ENCODE peak calls at places on chromosomes 16 and 17, in ten cellular contexts. One of them, this sample, is unnamed.

GRCh38 chr17:49880291-49881053 is 32.6 kb upstream of the TAC4 start:
- DNase-seq in RWPE2: no peak
- DNase-seq in D341Med: peak
- DNase-seq in cardiac muscle cell: peak
- DNase-seq in EH: peak
- DNase-seq in COR-L47: peak
- DNase-seq in Right ventricle myocardium superior: peak
- DNase-seq in stimulated activated CD4-positive, alpha-beta T cell treated with anti-CD3 and anti-CD28 coated beads, Interleukin-1b, Interleukin-23, amount 100 ng/mL, for 24 hours: peak
- DNase-seq in NCI-H2081: peak
- DNase-seq in kidney: peak
- DNase-seq in this sample: peak

GRCh38 chr17:50206604-50207293 is 5.3 kb upstream of the COL1A1 start:
- DNase-seq in RWPE2: peak
- DNase-seq in D341Med: peak
- DNase-seq in cardiac muscle cell: peak
- DNase-seq in EH: peak
- DNase-seq in COR-L47: peak
- DNase-seq in Right ventricle myocardium superior: no peak
- DNase-seq in stimulated activated CD4-positive, alpha-beta T cell treated with anti-CD3 and anti-CD28 coated beads, Interleukin-1b, Interleukin-23, amount 100 ng/mL, for 24 hours: no peak
- DNase-seq in NCI-H2081: peak
- DNase-seq in kidney: peak
- DNase-seq in this sample: peak

GRCh38 chr17:9512323-9513168 is 63.1 kb downstream of the STX8 start:
- DNase-seq in RWPE2: no peak
- DNase-seq in D341Med: no peak
- DNase-seq in cardiac muscle cell: no peak
- DNase-seq in EH: peak
- DNase-seq in COR-L47: no peak
- DNase-seq in Right ventricle myocardium superior: no peak
- DNase-seq in stimulated activated CD4-positive, alpha-beta T cell treated with anti-CD3 and anti-CD28 coated beads, Interleukin-1b, Interleukin-23, amount 100 ng/mL, for 24 hours: no peak
- DNase-seq in NCI-H2081: no peak
- DNase-seq in kidney: no peak
- DNase-seq in this sample: no peak

GRCh38 chr17:53722407-53722806 is 100.3 kb upstream of the KIF2B start:
- DNase-seq in RWPE2: peak
- DNase-seq in D341Med: no peak
- DNase-seq in cardiac muscle cell: no peak
- DNase-seq in EH: peak
- DNase-seq in COR-L47: no peak
- DNase-seq in Right ventricle myocardium superior: no peak
- DNase-seq in stimulated activated CD4-positive, alpha-beta T cell treated with anti-CD3 and anti-CD28 coated beads, Interleukin-1b, Interleukin-23, amount 100 ng/mL, for 24 hours: no peak
- DNase-seq in NCI-H2081: no peak
- DNase-seq in kidney: no peak
- DNase-seq in this sample: peak

GRCh38 chr17:5381542-5381941 is 37.9 kb downstream of the NUP88 start:
- DNase-seq in RWPE2: no peak
- DNase-seq in D341Med: no peak
- DNase-seq in cardiac muscle cell: no peak
- DNase-seq in EH: peak
- DNase-seq in COR-L47: no peak
- DNase-seq in Right ventricle myocardium superior: no peak
- DNase-seq in stimulated activated CD4-positive, alpha-beta T cell treated with anti-CD3 and anti-CD28 coated beads, Interleukin-1b, Interleukin-23, amount 100 ng/mL, for 24 hours: no peak
- DNase-seq in NCI-H2081: no peak
- DNase-seq in kidney: no peak
- DNase-seq in this sample: peak

GRCh38 chr17:80832266-80832676 is 159.4 kb upstream of the CHMP6 start:
- DNase-seq in RWPE2: no peak
- DNase-seq in D341Med: no peak
- DNase-seq in cardiac muscle cell: peak
- DNase-seq in EH: peak
- DNase-seq in COR-L47: peak
- DNase-seq in Right ventricle myocardium superior: no peak
- DNase-seq in stimulated activated CD4-positive, alpha-beta T cell treated with anti-CD3 and anti-CD28 coated beads, Interleukin-1b, Interleukin-23, amount 100 ng/mL, for 24 hours: no peak
- DNase-seq in NCI-H2081: peak
- DNase-seq in kidney: peak
- DNase-seq in this sample: peak

GRCh38 chr17:51230306-51230705 is 29.5 kb downstream of the MBTD1 start:
- DNase-seq in RWPE2: no peak
- DNase-seq in D341Med: no peak
- DNase-seq in cardiac muscle cell: no peak
- DNase-seq in EH: no peak
- DNase-seq in COR-L47: no peak
- DNase-seq in Right ventricle myocardium superior: no peak
- DNase-seq in stimulated activated CD4-positive, alpha-beta T cell treated with anti-CD3 and anti-CD28 coated beads, Interleukin-1b, Interleukin-23, amount 100 ng/mL, for 24 hours: no peak
- DNase-seq in NCI-H2081: no peak
- DNase-seq in kidney: no peak
- DNase-seq in this sample: no peak

GRCh38 chr17:13415877-13416416 is 185.8 kb downstream of the HS3ST3A1 start:
- DNase-seq in RWPE2: no peak
- DNase-seq in D341Med: no peak
- DNase-seq in cardiac muscle cell: peak
- DNase-seq in EH: peak
- DNase-seq in COR-L47: no peak
- DNase-seq in Right ventricle myocardium superior: peak
- DNase-seq in stimulated activated CD4-positive, alpha-beta T cell treated with anti-CD3 and anti-CD28 coated beads, Interleukin-1b, Interleukin-23, amount 100 ng/mL, for 24 hours: no peak
- DNase-seq in NCI-H2081: no peak
- DNase-seq in kidney: no peak
- DNase-seq in this sample: peak

GRCh38 chr16:67843343-67843765 is 1.2 kb downstream of the THAP11 start:
- DNase-seq in RWPE2: no peak
- DNase-seq in D341Med: no peak
- DNase-seq in cardiac muscle cell: peak
- DNase-seq in EH: peak
- DNase-seq in COR-L47: no peak
- DNase-seq in Right ventricle myocardium superior: no peak
- DNase-seq in stimulated activated CD4-positive, alpha-beta T cell treated with anti-CD3 and anti-CD28 coated beads, Interleukin-1b, Interleukin-23, amount 100 ng/mL, for 24 hours: no peak
- DNase-seq in NCI-H2081: no peak
- DNase-seq in kidney: no peak
- DNase-seq in this sample: peak

GRCh38 chr17:15963670-15964110 is 18.8 kb downstream of the ADORA2B start:
- DNase-seq in RWPE2: peak
- DNase-seq in D341Med: no peak
- DNase-seq in cardiac muscle cell: no peak
- DNase-seq in EH: peak
- DNase-seq in COR-L47: no peak
- DNase-seq in Right ventricle myocardium superior: no peak
- DNase-seq in stimulated activated CD4-positive, alpha-beta T cell treated with anti-CD3 and anti-CD28 coated beads, Interleukin-1b, Interleukin-23, amount 100 ng/mL, for 24 hours: no peak
- DNase-seq in NCI-H2081: no peak
- DNase-seq in kidney: no peak
- DNase-seq in this sample: no peak

GRCh38 chr17:71983828-71984227 is 137.0 kb upstream of the SOX9 start:
- DNase-seq in RWPE2: no peak
- DNase-seq in D341Med: no peak
- DNase-seq in cardiac muscle cell: no peak
- DNase-seq in EH: no peak
- DNase-seq in COR-L47: no peak
- DNase-seq in Right ventricle myocardium superior: no peak
- DNase-seq in stimulated activated CD4-positive, alpha-beta T cell treated with anti-CD3 and anti-CD28 coated beads, Interleukin-1b, Interleukin-23, amount 100 ng/mL, for 24 hours: no peak
- DNase-seq in NCI-H2081: no peak
- DNase-seq in kidney: no peak
- DNase-seq in this sample: no peak

GRCh38 chr17:44541884-44542581 is 15.3 kb upstream of the FZD2 start:
- DNase-seq in RWPE2: no peak
- DNase-seq in D341Med: no peak
- DNase-seq in cardiac muscle cell: no peak
- DNase-seq in EH: peak
- DNase-seq in COR-L47: no peak
- DNase-seq in Right ventricle myocardium superior: no peak
- DNase-seq in stimulated activated CD4-positive, alpha-beta T cell treated with anti-CD3 and anti-CD28 coated beads, Interleukin-1b, Interleukin-23, amount 100 ng/mL, for 24 hours: no peak
- DNase-seq in NCI-H2081: no peak
- DNase-seq in kidney: no peak
- DNase-seq in this sample: no peak

GRCh38 chr17:75535119-75535537 is 9.6 kb downstream of the LLGL2 start:
- DNase-seq in RWPE2: no peak
- DNase-seq in D341Med: no peak
- DNase-seq in cardiac muscle cell: no peak
- DNase-seq in EH: no peak
- DNase-seq in COR-L47: no peak
- DNase-seq in Right ventricle myocardium superior: no peak
- DNase-seq in stimulated activated CD4-positive, alpha-beta T cell treated with anti-CD3 and anti-CD28 coated beads, Interleukin-1b, Interleukin-23, amount 100 ng/mL, for 24 hours: no peak
- DNase-seq in NCI-H2081: no peak
- DNase-seq in kidney: no peak
- DNase-seq in this sample: no peak

GRCh38 chr17:82520041-82520910 is 744 bp downstream of the FOXK2 start:
- DNase-seq in RWPE2: no peak
- DNase-seq in D341Med: peak
- DNase-seq in cardiac muscle cell: peak
- DNase-seq in EH: peak
- DNase-seq in COR-L47: no peak
- DNase-seq in Right ventricle myocardium superior: peak
- DNase-seq in stimulated activated CD4-positive, alpha-beta T cell treated with anti-CD3 and anti-CD28 coated beads, Interleukin-1b, Interleukin-23, amount 100 ng/mL, for 24 hours: peak
- DNase-seq in NCI-H2081: no peak
- DNase-seq in kidney: peak
- DNase-seq in this sample: peak

GRCh38 chr16:51166116-51166515 is 15.0 kb upstream of the SALL1 start:
- DNase-seq in RWPE2: no peak
- DNase-seq in D341Med: no peak
- DNase-seq in cardiac muscle cell: no peak
- DNase-seq in EH: peak
- DNase-seq in COR-L47: no peak
- DNase-seq in Right ventricle myocardium superior: no peak
- DNase-seq in stimulated activated CD4-positive, alpha-beta T cell treated with anti-CD3 and anti-CD28 coated beads, Interleukin-1b, Interleukin-23, amount 100 ng/mL, for 24 hours: no peak
- DNase-seq in NCI-H2081: no peak
- DNase-seq in kidney: no peak
- DNase-seq in this sample: no peak

GRCh38 chr17:17693253-17693954 is 12.1 kb downstream of the RAI1 start:
- DNase-seq in RWPE2: peak
- DNase-seq in D341Med: no peak
- DNase-seq in cardiac muscle cell: peak
- DNase-seq in EH: peak
- DNase-seq in COR-L47: peak
- DNase-seq in Right ventricle myocardium superior: peak
- DNase-seq in stimulated activated CD4-positive, alpha-beta T cell treated with anti-CD3 and anti-CD28 coated beads, Interleukin-1b, Interleukin-23, amount 100 ng/mL, for 24 hours: no peak
- DNase-seq in NCI-H2081: peak
- DNase-seq in kidney: no peak
- DNase-seq in this sample: peak

GRCh38 chr16:5451641-5452040 is 354.0 kb upstream of the EEF2KMT start:
- DNase-seq in RWPE2: no peak
- DNase-seq in D341Med: no peak
- DNase-seq in cardiac muscle cell: no peak
- DNase-seq in EH: no peak
- DNase-seq in COR-L47: no peak
- DNase-seq in Right ventricle myocardium superior: no peak
- DNase-seq in stimulated activated CD4-positive, alpha-beta T cell treated with anti-CD3 and anti-CD28 coated beads, Interleukin-1b, Interleukin-23, amount 100 ng/mL, for 24 hours: no peak
- DNase-seq in NCI-H2081: no peak
- DNase-seq in kidney: no peak
- DNase-seq in this sample: no peak

GRCh38 chr17:39408360-39408759 is 6.9 kb upstream of the FBXL20 start:
- DNase-seq in RWPE2: no peak
- DNase-seq in D341Med: no peak
- DNase-seq in cardiac muscle cell: no peak
- DNase-seq in EH: no peak
- DNase-seq in COR-L47: no peak
- DNase-seq in Right ventricle myocardium superior: no peak
- DNase-seq in stimulated activated CD4-positive, alpha-beta T cell treated with anti-CD3 and anti-CD28 coated beads, Interleukin-1b, Interleukin-23, amount 100 ng/mL, for 24 hours: no peak
- DNase-seq in NCI-H2081: no peak
- DNase-seq in kidney: no peak
- DNase-seq in this sample: no peak

GRCh38 chr16:86048882-86049585 is 150.1 kb downstream of the IRF8 start:
- DNase-seq in RWPE2: peak
- DNase-seq in D341Med: no peak
- DNase-seq in cardiac muscle cell: no peak
- DNase-seq in EH: no peak
- DNase-seq in COR-L47: no peak
- DNase-seq in Right ventricle myocardium superior: no peak
- DNase-seq in stimulated activated CD4-positive, alpha-beta T cell treated with anti-CD3 and anti-CD28 coated beads, Interleukin-1b, Interleukin-23, amount 100 ng/mL, for 24 hours: no peak
- DNase-seq in NCI-H2081: no peak
- DNase-seq in kidney: peak
- DNase-seq in this sample: peak

GRCh38 chr16:51150894-51151320 is at the start of gene SALL1:
- DNase-seq in RWPE2: no peak
- DNase-seq in D341Med: no peak
- DNase-seq in cardiac muscle cell: peak
- DNase-seq in EH: peak
- DNase-seq in COR-L47: peak
- DNase-seq in Right ventricle myocardium superior: no peak
- DNase-seq in stimulated activated CD4-positive, alpha-beta T cell treated with anti-CD3 and anti-CD28 coated beads, Interleukin-1b, Interleukin-23, amount 100 ng/mL, for 24 hours: no peak
- DNase-seq in NCI-H2081: no peak
- DNase-seq in kidney: no peak
- DNase-seq in this sample: peak

GRCh38 chr16:22353188-22353919 is 21.1 kb downstream of the CDR2 start:
- DNase-seq in RWPE2: no peak
- DNase-seq in D341Med: no peak
- DNase-seq in cardiac muscle cell: no peak
- DNase-seq in EH: peak
- DNase-seq in COR-L47: no peak
- DNase-seq in Right ventricle myocardium superior: no peak
- DNase-seq in stimulated activated CD4-positive, alpha-beta T cell treated with anti-CD3 and anti-CD28 coated beads, Interleukin-1b, Interleukin-23, amount 100 ng/mL, for 24 hours: no peak
- DNase-seq in NCI-H2081: no peak
- DNase-seq in kidney: no peak
- DNase-seq in this sample: no peak

GRCh38 chr17:55394357-55395021 is 27.1 kb downstream of the MMD start:
- DNase-seq in RWPE2: no peak
- DNase-seq in D341Med: no peak
- DNase-seq in cardiac muscle cell: no peak
- DNase-seq in EH: no peak
- DNase-seq in COR-L47: no peak
- DNase-seq in Right ventricle myocardium superior: no peak
- DNase-seq in stimulated activated CD4-positive, alpha-beta T cell treated with anti-CD3 and anti-CD28 coated beads, Interleukin-1b, Interleukin-23, amount 100 ng/mL, for 24 hours: no peak
- DNase-seq in NCI-H2081: no peak
- DNase-seq in kidney: no peak
- DNase-seq in this sample: no peak

GRCh38 chr16:9279661-9280060 is 188.2 kb downstream of the HAPSTR1 start:
- DNase-seq in RWPE2: no peak
- DNase-seq in D341Med: no peak
- DNase-seq in cardiac muscle cell: no peak
- DNase-seq in EH: no peak
- DNase-seq in COR-L47: no peak
- DNase-seq in Right ventricle myocardium superior: no peak
- DNase-seq in stimulated activated CD4-positive, alpha-beta T cell treated with anti-CD3 and anti-CD28 coated beads, Interleukin-1b, Interleukin-23, amount 100 ng/mL, for 24 hours: no peak
- DNase-seq in NCI-H2081: no peak
- DNase-seq in kidney: no peak
- DNase-seq in this sample: no peak

GRCh38 chr17:14871921-14872320 is 393.2 kb downstream of the PMP22 start:
- DNase-seq in RWPE2: no peak
- DNase-seq in D341Med: no peak
- DNase-seq in cardiac muscle cell: no peak
- DNase-seq in EH: peak
- DNase-seq in COR-L47: no peak
- DNase-seq in Right ventricle myocardium superior: no peak
- DNase-seq in stimulated activated CD4-positive, alpha-beta T cell treated with anti-CD3 and anti-CD28 coated beads, Interleukin-1b, Interleukin-23, amount 100 ng/mL, for 24 hours: no peak
- DNase-seq in NCI-H2081: no peak
- DNase-seq in kidney: no peak
- DNase-seq in this sample: no peak

GRCh38 chr16:2935418-2935817 is 23.7 kb downstream of the FLYWCH1 start:
- DNase-seq in RWPE2: no peak
- DNase-seq in D341Med: no peak
- DNase-seq in cardiac muscle cell: no peak
- DNase-seq in EH: no peak
- DNase-seq in COR-L47: no peak
- DNase-seq in Right ventricle myocardium superior: no peak
- DNase-seq in stimulated activated CD4-positive, alpha-beta T cell treated with anti-CD3 and anti-CD28 coated beads, Interleukin-1b, Interleukin-23, amount 100 ng/mL, for 24 hours: no peak
- DNase-seq in NCI-H2081: no peak
- DNase-seq in kidney: no peak
- DNase-seq in this sample: peak

GRCh38 chr16:67833418-67834241 is 8.5 kb upstream of the THAP11 start:
- DNase-seq in RWPE2: peak
- DNase-seq in D341Med: peak
- DNase-seq in cardiac muscle cell: peak
- DNase-seq in EH: peak
- DNase-seq in COR-L47: peak
- DNase-seq in Right ventricle myocardium superior: peak
- DNase-seq in stimulated activated CD4-positive, alpha-beta T cell treated with anti-CD3 and anti-CD28 coated beads, Interleukin-1b, Interleukin-23, amount 100 ng/mL, for 24 hours: peak
- DNase-seq in NCI-H2081: peak
- DNase-seq in kidney: peak
- DNase-seq in this sample: peak

GRCh38 chr17:42819939-42820535 is 4.0 kb downstream of the BECN1 start:
- DNase-seq in RWPE2: no peak
- DNase-seq in D341Med: peak
- DNase-seq in cardiac muscle cell: peak
- DNase-seq in EH: peak
- DNase-seq in COR-L47: peak
- DNase-seq in Right ventricle myocardium superior: peak
- DNase-seq in stimulated activated CD4-positive, alpha-beta T cell treated with anti-CD3 and anti-CD28 coated beads, Interleukin-1b, Interleukin-23, amount 100 ng/mL, for 24 hours: peak
- DNase-seq in NCI-H2081: peak
- DNase-seq in kidney: no peak
- DNase-seq in this sample: peak

GRCh38 chr17:14143678-14144077 is 74.4 kb downstream of the COX10 start:
- DNase-seq in RWPE2: no peak
- DNase-seq in D341Med: no peak
- DNase-seq in cardiac muscle cell: peak
- DNase-seq in EH: no peak
- DNase-seq in COR-L47: no peak
- DNase-seq in Right ventricle myocardium superior: no peak
- DNase-seq in stimulated activated CD4-positive, alpha-beta T cell treated with anti-CD3 and anti-CD28 coated beads, Interleukin-1b, Interleukin-23, amount 100 ng/mL, for 24 hours: no peak
- DNase-seq in NCI-H2081: no peak
- DNase-seq in kidney: no peak
- DNase-seq in this sample: no peak